ENCODE peak calls at places on chromosome 14, in nine cellular contexts. M is NB4, Z is uterus, E is prostate gland, V is ovary, S is body of pancreas, G is spleen, Q is heart left ventricle, D is adrenal gland. O is an unnamed sample.
A peak's percentile ranks its signal among the peaks of the same experiment; 100 is the strongest.

GRCh38 chr14:61077946-61078738 is 97.1 kb downstream of the SLC38A6 start:
- DNase-seq in M (no peak), Z (no peak), E (no peak), V (no peak), S (no peak), G (no peak), Q (no peak), D (no peak), O (no peak)

GRCh38 chr14:39434401-39434800 is 2.2 kb upstream of the FBXO33 start:
- DNase-seq in M (no peak), Z (no peak), E (no peak), V (no peak), S (no peak), G (no peak), Q (no peak), D (no peak), O (no peak)

GRCh38 chr14:99519347-99519881 is 38.2 kb downstream of the CCNK start:
- DNase-seq in M (no peak), Z (peak; percentile 13), E (no peak), V (no peak), S (peak; percentile 11), G (no peak), Q (peak; percentile 6), D (peak; percentile 13), O (no peak)

GRCh38 chr14:31418440-31418839 is 1.9 kb downstream of the HEATR5A start:
- DNase-seq in M (peak; percentile 60), Z (no peak), E (no peak), V (no peak), S (no peak), G (no peak), Q (no peak), D (no peak), O (no peak)

GRCh38 chr14:89185919-89186849 is 230.8 kb downstream of the FOXN3 start:
- DNase-seq in M (no peak), Z (peak; percentile 32), E (peak; percentile 66), V (no peak), S (no peak), G (no peak), Q (no peak), D (peak; percentile 59), O (peak; percentile 5)

GRCh38 chr14:95092723-95093122 is 64.6 kb downstream of the DICER1 start:
- DNase-seq in M (no peak), Z (no peak), E (no peak), V (no peak), S (no peak), G (no peak), Q (no peak), D (no peak), O (no peak)

GRCh38 chr14:41607119-41607785 is 576 bp downstream of the LRFN5 start:
- DNase-seq in M (no peak), Z (no peak), E (no peak), V (no peak), S (no peak), G (no peak), Q (no peak), D (no peak), O (no peak)

GRCh38 chr14:21023174-21023573 is 1.7 kb downstream of the NDRG2 start:
- DNase-seq in M (no peak), Z (no peak), E (no peak), V (peak; percentile 49), S (no peak), G (no peak), Q (no peak), D (no peak), O (no peak)

GRCh38 chr14:94423465-94424056 is 29.0 kb downstream of the SERPINA11 start:
- DNase-seq in M (peak; percentile 82), Z (peak; percentile 25), E (peak; percentile 69), V (peak; percentile 67), S (peak; percentile 78), G (peak; percentile 84), Q (peak; percentile 27), D (peak; percentile 53), O (peak; percentile 60)

GRCh38 chr14:103884854-103885253 is 37.5 kb upstream of the PPP1R13B start:
- DNase-seq in M (no peak), Z (no peak), E (no peak), V (no peak), S (no peak), G (no peak), Q (no peak), D (no peak), O (no peak)

GRCh38 chr14:65210827-65211192 is 108.5 kb upstream of the MAX start:
- DNase-seq in M (no peak), Z (no peak), E (no peak), V (no peak), S (no peak), G (no peak), Q (no peak), D (no peak), O (no peak)

GRCh38 chr14:22875748-22876319 is 4.3 kb downstream of the LRP10 start:
- DNase-seq in M (no peak), Z (no peak), E (no peak), V (no peak), S (no peak), G (no peak), Q (no peak), D (no peak), O (no peak)

GRCh38 chr14:63544641-63545234 is 1.6 kb upstream of the PPP2R5E start:
- DNase-seq in M (peak; percentile 34), Z (no peak), E (no peak), V (no peak), S (no peak), G (no peak), Q (no peak), D (no peak), O (no peak)

GRCh38 chr14:94022532-94023411 is 3.4 kb upstream of the OTUB2 start:
- DNase-seq in M (no peak), Z (no peak), E (no peak), V (no peak), S (no peak), G (no peak), Q (no peak), D (no peak), O (no peak)

GRCh38 chr14:105148604-105149145 is 19.9 kb downstream of the JAG2 start:
- DNase-seq in M (no peak), Z (no peak), E (no peak), V (no peak), S (no peak), G (peak; percentile 57), Q (no peak), D (no peak), O (no peak)

GRCh38 chr14:70655110-70655826 is 13.6 kb downstream of the TTC9 start:
- DNase-seq in M (peak; percentile 77), Z (no peak), E (no peak), V (no peak), S (no peak), G (peak; percentile 92), Q (no peak), D (no peak), O (no peak)

GRCh38 chr14:98189077-98189476 is 1082.9 kb downstream of the BCL11B start:
- DNase-seq in M (no peak), Z (no peak), E (no peak), V (no peak), S (no peak), G (no peak), Q (no peak), D (no peak), O (no peak)
- TF ChIP-seq POLR2A in M (no peak), Z (no peak), E (no peak), V (no peak), S (no peak), G (no peak), Q (no peak), D (no peak), O (no peak)

GRCh38 chr14:54366726-54367707 is 29.8 kb upstream of the CDKN3 start:
- DNase-seq in M (peak; percentile 58), Z (no peak), E (no peak), V (no peak), S (peak; percentile 38), G (no peak), Q (no peak), D (no peak), O (no peak)
- TF ChIP-seq POLR2A in M (no peak), Z (no peak), E (no peak), V (no peak), S (no peak), G (no peak), Q (no peak), D (no peak), O (no peak)

DNA sequence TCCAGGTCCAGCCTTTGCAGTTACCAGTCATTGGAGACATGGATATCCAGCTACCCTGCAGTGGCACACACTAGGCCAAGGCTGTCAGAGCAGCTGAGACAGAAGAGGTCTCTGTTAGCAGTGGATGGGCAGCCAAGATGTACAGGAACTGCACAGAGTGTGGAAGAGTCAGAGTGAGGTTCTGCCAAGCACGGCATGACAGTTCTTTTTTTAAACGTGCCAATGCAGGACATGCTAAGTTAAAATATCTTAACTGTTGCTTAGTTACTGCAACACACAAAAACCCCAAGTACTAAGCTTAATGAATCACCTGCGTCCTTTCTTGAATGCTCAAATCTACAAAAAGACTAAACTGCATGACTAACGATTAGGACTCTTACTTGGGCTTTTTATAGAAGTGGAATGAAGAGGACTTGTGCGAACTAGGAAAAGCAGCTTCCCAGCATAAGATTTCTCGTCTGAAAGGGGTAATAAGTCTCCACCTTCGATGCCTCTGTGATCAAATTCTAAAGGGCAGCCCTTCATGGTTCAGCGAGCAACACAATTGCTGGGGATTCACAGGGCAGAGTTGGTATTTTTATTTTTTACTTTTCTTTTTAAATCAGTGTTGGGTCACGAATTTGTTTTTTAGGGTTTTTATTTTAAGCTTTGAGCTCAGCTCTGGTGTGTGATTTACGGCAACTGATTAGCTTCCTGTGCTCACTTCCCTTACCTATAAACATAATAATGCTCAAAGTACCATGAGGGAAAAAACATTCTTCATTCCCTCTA is 20.6 kb downstream of the MAPK1IP1L start:
- DNase-seq in M (no peak), Z (peak; percentile 46), E (no peak), V (no peak), S (no peak), G (no peak), Q (peak; percentile 42), D (no peak), O (peak; percentile 34)
- TF ChIP-seq POLR2A in M (no peak), Z (no peak), E (no peak), V (no peak), S (no peak), G (no peak), Q (no peak), D (no peak), O (no peak)

GRCh38 chr14:73761621-73762355 is 47.6 kb upstream of the PNMA1 start:
- DNase-seq in M (peak; percentile 44), Z (peak; percentile 31), E (no peak), V (no peak), S (no peak), G (no peak), Q (no peak), D (no peak), O (no peak)

GRCh38 chr14:73763396-73763795 is 49.2 kb upstream of the PNMA1 start:
- DNase-seq in M (no peak), Z (no peak), E (peak; percentile 72), V (no peak), S (peak; percentile 68), G (peak; percentile 6), Q (no peak), D (no peak), O (no peak)

GRCh38 chr14:73764406-73764805 is 50.2 kb upstream of the PNMA1 start:
- DNase-seq in M (no peak), Z (no peak), E (no peak), V (no peak), S (no peak), G (no peak), Q (no peak), D (no peak), O (no peak)

GRCh38 chr14:73760598-73761586 is 46.7 kb upstream of the PNMA1 start:
- DNase-seq in M (no peak), Z (peak; percentile 31), E (no peak), V (no peak), S (no peak), G (no peak), Q (no peak), D (no peak), O (no peak)

GRCh38 chr14:73762375-73762822 is 48.2 kb upstream of the PNMA1 start:
- DNase-seq in M (no peak), Z (no peak), E (no peak), V (no peak), S (no peak), G (no peak), Q (no peak), D (no peak), O (no peak)
- TF ChIP-seq POLR2A in M (no peak), Z (no peak), E (no peak), V (no peak), S (no peak), G (no peak), Q (no peak), D (no peak), O (no peak)